ENCODE peak calls at places on chromosomes 6 and 20, in seven cellular contexts. D is AG08395; U is small intestine; A is Caco-2; K is NCI-H187; F is psoas muscle; E is natural killer cell treated with Interleukin-12 subunit alpha and Interleukin-12 subunit beta and Interleukin-15 and Interleukin-18, amount 100 ng/mL, for 72 hours. C is an unnamed sample.

GRCh38 chr20:44730441-44730840 is 15.2 kb upstream of the KCNK15 start:
- DNase-seq in F (no peak), K (no peak), E (no peak), D (peak), U (no peak), A (no peak), C (no peak)

GRCh38 chr6:127384007-127384406 is 40.6 kb upstream of the ECHDC1 start:
- DNase-seq in D (no peak), E (no peak), K (no peak), U (no peak), A (no peak), F (no peak), C (no peak)

GRCh38 chr6:120805267-120805666 is 529.0 kb downstream of the TBC1D32 start:
- DNase-seq in E (no peak), A (no peak), F (no peak), U (no peak), D (peak), K (no peak), C (no peak)

GRCh38 chr6:158219229-158219628 is 51.1 kb downstream of the GTF2H5 start:
- DNase-seq in A (no peak), U (peak), D (peak), F (no peak), K (no peak), E (no peak), C (no peak)

GRCh38 chr20:62980380-62980960 is 26.3 kb downstream of the BHLHE23 start:
- DNase-seq in U (no peak), K (no peak), A (no peak), E (no peak), F (no peak), D (no peak), C (no peak)

GRCh38 chr6:63899550-63899949 is 263.9 kb downstream of the PHF3 start:
- DNase-seq in D (no peak), K (no peak), E (no peak), F (no peak), A (no peak), U (no peak), C (no peak)

GRCh38 chr6:140276719-140277118 is 902.3 kb upstream of the CITED2 start:
- DNase-seq in U (no peak), A (no peak), E (no peak), F (no peak), D (no peak), K (no peak), C (no peak)

GRCh38 chr6:11744753-11745152 is 33.9 kb downstream of the ADTRP start:
- DNase-seq in K (no peak), E (no peak), F (peak), D (peak), U (no peak), A (no peak), C (no peak)

GRCh38 chr6:48962041-48962440 is 501.0 kb downstream of the MMUT start:
- DNase-seq in A (no peak), K (no peak), D (no peak), F (no peak), E (no peak), U (no peak), C (no peak)

GRCh38 chr6:34391023-34391485 is 1.4 kb downstream of the NUDT3 start:
- DNase-seq in D (peak), U (peak), A (peak), F (peak), K (peak), E (no peak), C (peak)

GRCh38 chr6:9095671-9096260 is 660.4 kb upstream of the SLC35B3 start:
- DNase-seq in D (no peak), F (no peak), E (no peak), A (no peak), K (no peak), U (no peak), C (no peak)

GRCh38 chr6:44043036-44043478 is 84.2 kb downstream of the MRPL14 start:
- DNase-seq in A (no peak), E (no peak), F (no peak), D (peak), U (peak), K (no peak), C (no peak)

GRCh38 chr6:30007132-30007764 is 53.8 kb upstream of the POLR1H start:
- DNase-seq in D (no peak), K (no peak), A (peak), F (peak), E (peak), U (peak), C (no peak)

GRCh38 chr6:34664270-34664971 is 32.1 kb downstream of the ILRUN start:
- DNase-seq in A (no peak), F (no peak), E (no peak), U (no peak), K (no peak), D (no peak), C (no peak)

GRCh38 chr6:80173411-80173810 is 66.9 kb downstream of the BCKDHB start:
- DNase-seq in D (no peak), U (no peak), F (no peak), E (no peak), A (no peak), K (no peak), C (no peak)

GRCh38 chr6:53107091-53107490 is 41.5 kb downstream of the GCM1 start:
- DNase-seq in F (no peak), K (no peak), U (no peak), E (no peak), D (peak), A (no peak), C (no peak)